ENCODE peak calls at places on chromosomes 6 and 20, in four cellular contexts. One of them, this sample, is unnamed.

GRCh38 chr20:21027569-21027968 is 78.6 kb downstream of the LINC00237 start:
- DNase-seq in K562: peak; percentile 10
- DNase-seq in GM12891: no peak
- DNase-seq in HL-60: peak; percentile 46
- DNase-seq in this sample: no peak

GRCh38 chr6:13354331-13355042 is 26.1 kb upstream of the TBC1D7 start:
- DNase-seq in HL-60: peak; percentile 80
- DNase-seq in K562: peak; percentile 65
- DNase-seq in GM12891: no peak
- DNase-seq in this sample: no peak

GRCh38 chr6:129889580-129889979 is 28.5 kb upstream of the TMEM244 start:
- DNase-seq in K562: no peak
- DNase-seq in HL-60: no peak
- DNase-seq in GM12891: no peak
- DNase-seq in this sample: no peak

GRCh38 chr6:16683524-16684194 is 77.6 kb downstream of the ATXN1 start:
- DNase-seq in HL-60: peak; percentile 85
- DNase-seq in GM12891: no peak
- DNase-seq in K562: no peak
- DNase-seq in this sample: no peak

GRCh38 chr20:10565191-10565921 is 108.4 kb downstream of the JAG1 start:
- DNase-seq in HL-60: peak; percentile 48
- DNase-seq in GM12891: no peak
- DNase-seq in K562: no peak
- DNase-seq in this sample: no peak

GRCh38 chr6:125048274-125048673 is 86.0 kb downstream of the RNF217 start:
- DNase-seq in HL-60: no peak
- DNase-seq in K562: no peak
- DNase-seq in GM12891: no peak
- DNase-seq in this sample: no peak

GRCh38 chr6:4930025-4930692 is 73.7 kb downstream of the RPP40 start:
- DNase-seq in GM12891: no peak
- DNase-seq in HL-60: no peak
- DNase-seq in K562: no peak
- DNase-seq in this sample: no peak

GRCh38 chr6:28542440-28543293 is 17.0 kb downstream of the GPX5 start:
- DNase-seq in K562: peak; percentile 90
- DNase-seq in HL-60: peak; percentile 69
- DNase-seq in GM12891: peak; percentile 9
- DNase-seq in this sample: peak; percentile 64

GRCh38 chr6:63634630-63635029 is 972 bp upstream of the PHF3 start:
- DNase-seq in K562: peak; percentile 17
- DNase-seq in HL-60: peak; percentile 2
- DNase-seq in GM12891: no peak
- DNase-seq in this sample: no peak

GRCh38 chr6:51093899-51094665 is 275.4 kb downstream of the TFAP2B start:
- DNase-seq in HL-60: no peak
- DNase-seq in GM12891: no peak
- DNase-seq in K562: no peak
- DNase-seq in this sample: no peak

GRCh38 chr6:170516783-170517616 is 36.1 kb downstream of the PSMB1 start:
- DNase-seq in K562: peak; percentile 56
- DNase-seq in GM12891: peak; percentile 17
- DNase-seq in HL-60: peak; percentile 57
- DNase-seq in this sample: no peak

GRCh38 chr6:30881987-30882763 is 2.1 kb upstream of the DDR1 start:
- DNase-seq in GM12891: no peak
- DNase-seq in K562: no peak
- DNase-seq in HL-60: no peak
- DNase-seq in this sample: no peak

GRCh38 chr6:161482517-161482903 is 208.6 kb upstream of the AGPAT4 start:
- DNase-seq in HL-60: no peak
- DNase-seq in GM12891: no peak
- DNase-seq in K562: no peak
- DNase-seq in this sample: no peak

GRCh38 chr6:82711992-82712788 is 348.6 kb downstream of the TPBG start:
- DNase-seq in K562: no peak
- DNase-seq in GM12891: no peak
- DNase-seq in HL-60: no peak
- DNase-seq in this sample: no peak

GRCh38 chr20:48384147-48384818 is 443.5 kb downstream of the PREX1 start:
- DNase-seq in GM12891: no peak
- DNase-seq in K562: peak; percentile 78
- DNase-seq in HL-60: no peak
- DNase-seq in this sample: no peak

GRCh38 chr20:54510546-54511129 is 35.2 kb downstream of the DOK5 start:
- DNase-seq in HL-60: no peak
- DNase-seq in GM12891: no peak
- DNase-seq in K562: no peak
- DNase-seq in this sample: no peak

GRCh38 chr6:88142299-88142668 is 23.9 kb downstream of the CNR1 start:
- DNase-seq in K562: no peak
- DNase-seq in GM12891: no peak
- DNase-seq in HL-60: no peak
- DNase-seq in this sample: no peak

GRCh38 chr6:131023834-131024504 is 39.1 kb downstream of the EPB41L2 start:
- DNase-seq in GM12891: no peak
- DNase-seq in HL-60: no peak
- DNase-seq in K562: no peak
- DNase-seq in this sample: no peak

GRCh38 chr6:80094017-80094416 is 12.5 kb upstream of the BCKDHB start:
- DNase-seq in GM12891: no peak
- DNase-seq in K562: peak; percentile 38
- DNase-seq in HL-60: no peak
- DNase-seq in this sample: no peak

GRCh38 chr20:51573576-51574243 is 31.2 kb upstream of the NFATC2 start:
- DNase-seq in K562: no peak
- DNase-seq in HL-60: no peak
- DNase-seq in GM12891: no peak
- DNase-seq in this sample: no peak

GRCh38 chr6:136344420-136344819 is 54.8 kb upstream of the BCLAF1 start:
- DNase-seq in GM12891: no peak
- DNase-seq in HL-60: no peak
- DNase-seq in K562: no peak
- DNase-seq in this sample: no peak

GRCh38 chr20:51004781-51005180 is 18.1 kb downstream of the KCNG1 start:
- DNase-seq in GM12891: no peak
- DNase-seq in K562: no peak
- DNase-seq in HL-60: no peak
- DNase-seq in this sample: no peak

GRCh38 chr6:29705389-29706231 is 17.6 kb upstream of the HLA-F start:
- DNase-seq in K562: peak; percentile 54
- DNase-seq in GM12891: no peak
- DNase-seq in HL-60: no peak
- DNase-seq in this sample: no peak

GRCh38 chr6:142665393-142665792 is 279.6 kb downstream of the HIVEP2 start:
- DNase-seq in HL-60: no peak
- DNase-seq in K562: no peak
- DNase-seq in GM12891: no peak
- DNase-seq in this sample: no peak

GRCh38 chr6:40900791-40901190 is 138.2 kb downstream of the UNC5CL start:
- DNase-seq in GM12891: no peak
- DNase-seq in K562: no peak
- DNase-seq in HL-60: no peak
- DNase-seq in this sample: no peak

GRCh38 chr6:89688328-89688727 is 49.8 kb upstream of the LYRM2 start:
- DNase-seq in K562: no peak
- DNase-seq in HL-60: no peak
- DNase-seq in GM12891: no peak
- DNase-seq in this sample: no peak

GRCh38 chr6:31568537-31568961 is 3.5 kb upstream of the LTA start:
- DNase-seq in GM12891: no peak
- DNase-seq in HL-60: peak; percentile 66
- DNase-seq in K562: no peak
- DNase-seq in this sample: peak; percentile 94

GRCh38 chr20:61054411-61054810 is 197.7 kb upstream of the CDH4 start:
- DNase-seq in HL-60: no peak
- DNase-seq in K562: no peak
- DNase-seq in GM12891: no peak
- DNase-seq in this sample: no peak

GRCh38 chr6:137309078-137309762 is 90.0 kb upstream of the IFNGR1 start:
- DNase-seq in HL-60: peak; percentile 93
- DNase-seq in GM12891: no peak
- DNase-seq in K562: peak; percentile 46
- DNase-seq in this sample: peak; percentile 15

GRCh38 chr6:158654498-158654897 is 4.6 kb downstream of the SYTL3 start:
- DNase-seq in K562: no peak
- DNase-seq in HL-60: peak; percentile 66
- DNase-seq in GM12891: no peak
- DNase-seq in this sample: no peak

GRCh38 chr6:96913621-96914020 is 10.9 kb upstream of the KLHL32 start:
- DNase-seq in HL-60: no peak
- DNase-seq in K562: no peak
- DNase-seq in GM12891: no peak
- DNase-seq in this sample: no peak
- TF ChIP-seq SPI1 in HL-60: no peak
- TF ChIP-seq SPI1 in K562: no peak
- TF ChIP-seq SPI1 in GM12891: no peak
- TF ChIP-seq SPI1 in this sample: no peak

GRCh38 chr6:67608099-67608749 is 1026.9 kb upstream of the ADGRB3 start:
- DNase-seq in GM12891: no peak
- DNase-seq in K562: no peak
- DNase-seq in HL-60: no peak
- DNase-seq in this sample: no peak

GRCh38 chr6:67606905-67607828 is 1027.9 kb upstream of the ADGRB3 start:
- DNase-seq in K562: no peak
- DNase-seq in GM12891: no peak
- DNase-seq in HL-60: peak; percentile 5
- DNase-seq in this sample: no peak
- TF ChIP-seq SPI1 in K562: peak; percentile 31
- TF ChIP-seq SPI1 in GM12891: no peak
- TF ChIP-seq SPI1 in HL-60: peak; percentile 76
- TF ChIP-seq SPI1 in this sample: no peak

GRCh38 chr6:154736613-154737259 is 3.5 kb downstream of the SCAF8 start:
- DNase-seq in K562: no peak
- DNase-seq in HL-60: no peak
- DNase-seq in GM12891: no peak
- DNase-seq in this sample: no peak

GRCh38 chr6:154733610-154734379 is 579 bp downstream of the SCAF8 start:
- DNase-seq in K562: peak; percentile 99
- DNase-seq in HL-60: peak; percentile 94
- DNase-seq in GM12891: peak; percentile 85
- DNase-seq in this sample: peak; percentile 61

GRCh38 chr6:154731296-154732218 is 1.7 kb upstream of the SCAF8 start:
- DNase-seq in GM12891: no peak
- DNase-seq in K562: no peak
- DNase-seq in HL-60: no peak
- DNase-seq in this sample: no peak

GRCh38 chr6:154732538-154732823 is 735 bp upstream of the SCAF8 start:
- DNase-seq in HL-60: no peak
- DNase-seq in K562: no peak
- DNase-seq in GM12891: no peak
- DNase-seq in this sample: no peak

GRCh38 chr6:154732824-154733609 is at the start of gene SCAF8:
- DNase-seq in HL-60: peak; percentile 68
- DNase-seq in GM12891: peak; percentile 76
- DNase-seq in K562: peak; percentile 89
- DNase-seq in this sample: peak; percentile 23
- TF ChIP-seq SPI1 in HL-60: peak; percentile 46
- TF ChIP-seq SPI1 in GM12891: peak; percentile 34
- TF ChIP-seq SPI1 in K562: peak; percentile 70
- TF ChIP-seq SPI1 in this sample: peak; percentile 28

DNA sequence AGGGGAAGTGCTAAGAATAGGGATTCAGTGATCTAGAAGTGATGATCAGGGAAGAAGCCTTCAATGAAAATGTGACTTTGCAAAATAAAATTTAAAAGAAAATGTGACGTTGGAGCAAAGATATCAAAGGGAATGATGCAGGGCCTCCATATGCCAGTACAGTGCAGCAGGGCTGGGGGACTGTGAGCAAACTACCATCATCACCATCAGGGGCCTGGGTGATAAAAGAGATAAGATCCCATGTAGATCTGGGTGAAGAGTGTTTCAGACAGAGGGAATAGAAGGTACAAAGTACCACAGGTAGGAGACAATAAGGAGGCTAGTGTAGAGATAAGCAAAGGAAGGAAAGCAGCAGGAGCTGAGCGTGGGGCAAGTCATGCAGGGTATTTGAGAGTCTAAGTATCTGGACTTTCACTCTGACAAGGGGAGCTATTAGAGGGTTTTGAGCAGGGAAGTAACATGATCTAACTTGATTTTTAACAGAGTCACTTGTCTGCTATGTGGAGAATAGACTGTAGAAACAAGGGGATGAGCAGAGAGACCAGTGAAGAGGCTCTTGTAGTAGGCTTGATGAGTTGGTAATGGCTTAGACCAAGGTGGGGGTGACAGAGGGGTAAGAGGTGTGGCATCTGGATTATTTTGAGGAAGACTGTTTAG is 295.6 kb downstream of the ZFAND3 start:
- DNase-seq in GM12891: no peak
- DNase-seq in HL-60: no peak
- DNase-seq in K562: no peak
- DNase-seq in this sample: no peak
- TF ChIP-seq SPI1 in GM12891: no peak
- TF ChIP-seq SPI1 in HL-60: no peak
- TF ChIP-seq SPI1 in K562: no peak
- TF ChIP-seq SPI1 in this sample: no peak

GRCh38 chr20:32878820-32879219 is 20.1 kb downstream of the EFCAB8 start:
- DNase-seq in GM12891: no peak
- DNase-seq in HL-60: no peak
- DNase-seq in K562: no peak
- DNase-seq in this sample: no peak

GRCh38 chr20:32875673-32876072 is 16.9 kb downstream of the EFCAB8 start:
- DNase-seq in GM12891: no peak
- DNase-seq in HL-60: no peak
- DNase-seq in K562: no peak
- DNase-seq in this sample: no peak

GRCh38 chr20:32880635-32881034 is 21.9 kb downstream of the EFCAB8 start:
- DNase-seq in GM12891: no peak
- DNase-seq in K562: no peak
- DNase-seq in HL-60: no peak
- DNase-seq in this sample: no peak

GRCh38 chr20:32879538-32879937 is 20.8 kb downstream of the EFCAB8 start:
- DNase-seq in HL-60: no peak
- DNase-seq in K562: no peak
- DNase-seq in GM12891: no peak
- DNase-seq in this sample: no peak

DNA sequence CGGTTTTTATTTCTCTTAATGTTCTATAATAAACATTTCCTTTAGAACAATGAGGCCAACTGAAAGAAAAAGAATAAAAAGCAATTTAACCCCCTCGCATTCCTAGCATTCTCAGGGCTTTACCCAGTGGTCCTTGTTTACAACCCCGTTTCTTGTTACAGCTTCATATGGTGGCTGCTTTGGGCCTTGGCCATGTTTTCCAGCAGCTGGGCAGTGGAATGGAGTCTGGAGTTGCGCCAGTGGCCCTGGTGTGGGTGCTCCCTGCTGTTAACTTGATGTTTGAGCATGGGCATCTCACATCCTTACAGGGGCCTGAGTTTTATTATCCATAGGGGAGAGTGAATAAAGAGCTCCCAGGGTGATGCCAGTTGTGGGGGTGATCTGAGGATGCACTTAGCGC is 18.8 kb downstream of the EFCAB8 start:
- DNase-seq in HL-60: no peak
- DNase-seq in K562: no peak
- DNase-seq in GM12891: no peak
- DNase-seq in this sample: no peak
- TF ChIP-seq SPI1 in HL-60: no peak
- TF ChIP-seq SPI1 in K562: no peak
- TF ChIP-seq SPI1 in GM12891: no peak
- TF ChIP-seq SPI1 in this sample: no peak

GRCh38 chr6:101391772-101392560 is 1.5 kb upstream of the GRIK2 start:
- DNase-seq in K562: no peak
- DNase-seq in HL-60: no peak
- DNase-seq in GM12891: no peak
- DNase-seq in this sample: no peak
- TF ChIP-seq SPI1 in K562: no peak
- TF ChIP-seq SPI1 in HL-60: no peak
- TF ChIP-seq SPI1 in GM12891: no peak
- TF ChIP-seq SPI1 in this sample: no peak

This sample was measured in GM12878.